ENCODE peak calls at places on chromosomes 16 and 17, in seven cellular contexts. O is neural progenitor cell, K is HFFc6, C is neural crest cell, X is AG04450, L is heart right ventricle, D is lower lobe of right lung. Q is an unnamed sample.

GRCh38 chr17:73767696-73768095 is 123.5 kb upstream of the SDK2 start:
- DNase-seq in K (no peak), X (no peak), O (no peak), L (no peak), C (no peak), D (no peak), Q (no peak)

GRCh38 chr16:1452530-1452929 is 8.2 kb upstream of the CCDC154 start:
- DNase-seq in D (no peak), O (no peak), X (no peak), L (no peak), C (no peak), K (no peak), Q (no peak)

GRCh38 chr17:37089998-37090397 is 141.2 kb downstream of the AATF start:
- DNase-seq in L (no peak), D (no peak), K (no peak), C (no peak), X (no peak), O (no peak), Q (no peak)

GRCh38 chr16:86619263-86619935 is 41.0 kb downstream of the FOXL1 start:
- DNase-seq in X (no peak), C (no peak), D (no peak), L (no peak), O (no peak), K (no peak), Q (no peak)

GRCh38 chr17:11454096-11454495 is 144.2 kb upstream of the DNAH9 start:
- DNase-seq in D (no peak), K (no peak), L (no peak), C (no peak), O (no peak), X (no peak), Q (no peak)

GRCh38 chr16:3948378-3948995 is 68.0 kb upstream of the CREBBP start:
- DNase-seq in C (no peak), L (no peak), O (no peak), D (no peak), X (no peak), K (no peak), Q (no peak)

GRCh38 chr16:6643083-6643686 is 689.5 kb upstream of the RBFOX1 start:
- DNase-seq in K (peak), O (peak), D (no peak), C (peak), L (peak), X (peak), Q (peak)

GRCh38 chr16:71369494-71369893 is 11.0 kb downstream of the CALB2 start:
- DNase-seq in X (no peak), L (no peak), D (no peak), O (no peak), K (no peak), C (no peak), Q (no peak)

GRCh38 chr17:75001915-75002843 is 10.3 kb upstream of the MRPL58 start:
- DNase-seq in X (no peak), K (no peak), C (no peak), D (no peak), L (no peak), O (no peak), Q (no peak)

GRCh38 chr17:46758614-46759013 is 59.9 kb downstream of the WNT3 start:
- DNase-seq in L (no peak), C (no peak), X (no peak), K (no peak), D (no peak), O (no peak), Q (no peak)

GRCh38 chr16:47644661-47645060 is 183.5 kb downstream of the PHKB start:
- DNase-seq in K (no peak), X (no peak), D (no peak), C (no peak), L (no peak), O (no peak), Q (no peak)

GRCh38 chr17:550776-551175 is 163.9 kb downstream of the VPS53 start:
- DNase-seq in L (no peak), C (no peak), D (no peak), O (no peak), X (no peak), K (peak), Q (no peak)
- TF ChIP-seq CTCF in L (no peak), C (no peak), D (no peak), O (no peak), X (no peak), K (no peak), Q (no peak)

GRCh38 chr17:7020894-7021664 is 1.8 kb upstream of the BCL6B start:
- DNase-seq in L (no peak), C (no peak), D (no peak), O (no peak), X (no peak), K (no peak), Q (no peak)

GRCh38 chr17:7022791-7023571 is at the start of gene BCL6B:
- DNase-seq in O (peak), C (no peak), K (no peak), D (peak), L (peak), X (no peak), Q (no peak)

GRCh38 chr17:7023576-7024401 is 939 bp downstream of the BCL6B start:
- DNase-seq in X (no peak), L (peak), C (peak), K (no peak), D (peak), O (peak), Q (peak)

GRCh38 chr17:7019839-7020519 is 2.9 kb upstream of the BCL6B start:
- DNase-seq in K (no peak), D (peak), X (no peak), L (peak), C (no peak), O (peak), Q (peak)

GRCh38 chr17:7021993-7022778 is 664 bp upstream of the BCL6B start:
- DNase-seq in K (no peak), C (peak), D (peak), O (peak), X (no peak), L (peak), Q (peak)
- TF ChIP-seq CTCF in K (peak), C (peak), D (peak), O (peak), X (peak), L (peak), Q (peak)

DNA sequence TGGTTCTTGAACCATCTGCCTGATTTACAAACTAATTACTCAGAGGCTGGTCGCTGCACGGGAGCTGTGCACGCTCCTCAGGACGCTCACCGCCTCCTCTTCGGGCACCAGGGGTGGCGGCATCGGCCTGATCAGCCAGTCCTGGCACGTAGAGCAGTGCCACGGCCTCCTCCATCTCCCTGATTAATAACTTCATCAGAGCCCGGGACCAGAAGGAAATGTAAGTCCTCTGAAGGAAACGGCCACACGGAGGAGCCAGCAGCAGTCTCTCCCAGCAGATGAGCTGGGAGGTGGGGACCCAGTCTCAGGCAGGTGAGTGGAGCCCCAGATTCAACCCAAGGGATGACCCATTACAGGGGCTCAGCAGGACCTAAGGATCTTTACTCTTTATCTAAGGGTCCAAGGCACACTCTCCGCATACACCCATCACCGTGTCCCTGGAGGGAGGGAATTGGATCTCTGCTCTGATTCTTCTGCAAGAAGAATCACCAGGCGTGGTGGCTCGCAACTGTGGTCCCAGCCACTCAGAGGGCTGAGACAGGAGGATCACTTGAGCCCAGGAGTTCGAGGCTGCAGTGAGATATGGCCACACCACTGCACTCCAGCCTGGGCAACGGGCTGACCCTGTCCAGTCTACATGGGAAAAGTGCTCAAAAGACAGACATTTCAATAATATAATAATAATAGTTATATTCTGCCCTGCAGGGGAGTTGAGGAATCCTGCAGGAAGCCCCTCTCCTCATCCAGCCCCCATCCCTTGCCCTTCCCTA is 366.5 kb downstream of the SEC14L1 start:
- DNase-seq in L (no peak), D (no peak), X (no peak), C (no peak), K (no peak), O (peak), Q (no peak)
- TF ChIP-seq CTCF in L (no peak), D (no peak), X (no peak), C (no peak), K (no peak), O (peak), Q (peak)

GRCh38 chr17:48561894-48562810 is 16.0 kb downstream of the HOXB4 start:
- DNase-seq in L (no peak), X (no peak), D (no peak), K (no peak), C (no peak), O (no peak), Q (peak)
- TF ChIP-seq CTCF in L (no peak), X (peak), D (peak), K (peak), C (peak), O (peak), Q (peak)

Q was measured in A673.